ENCODE peak calls at places on chromosomes 13 and 19, in seven cellular contexts. One of them, this sample, is unnamed.

GRCh38 chr19:2724148-2724557 is 3.0 kb upstream of the DIRAS1 start:
- DNase-seq in PC-3: no peak
- DNase-seq in brain microvascular endothelial cell: no peak
- DNase-seq in fibroblast of lung: no peak
- DNase-seq in A549: no peak
- DNase-seq in thoracic aorta: no peak
- DNase-seq in ovary: no peak
- DNase-seq in this sample: no peak

GRCh38 chr19:5445667-5446066 is 9.6 kb upstream of the ZNRF4 start:
- DNase-seq in ovary: no peak
- DNase-seq in PC-3: peak; percentile 67
- DNase-seq in fibroblast of lung: no peak
- DNase-seq in thoracic aorta: no peak
- DNase-seq in brain microvascular endothelial cell: no peak
- DNase-seq in A549: peak; percentile 49
- DNase-seq in this sample: no peak

GRCh38 chr19:47778954-47779351 is 450 bp downstream of the SELENOW start:
- DNase-seq in thoracic aorta: no peak
- DNase-seq in fibroblast of lung: no peak
- DNase-seq in A549: no peak
- DNase-seq in PC-3: no peak
- DNase-seq in ovary: peak; percentile 63
- DNase-seq in brain microvascular endothelial cell: no peak
- DNase-seq in this sample: no peak

GRCh38 chr19:45872095-45872919 is 8.2 kb downstream of the FOXA3 start:
- DNase-seq in thoracic aorta: no peak
- DNase-seq in ovary: no peak
- DNase-seq in brain microvascular endothelial cell: no peak
- DNase-seq in PC-3: no peak
- DNase-seq in fibroblast of lung: no peak
- DNase-seq in A549: no peak
- DNase-seq in this sample: no peak

GRCh38 chr19:47406711-47407416 is 12.5 kb downstream of the MEIS3 start:
- DNase-seq in thoracic aorta: no peak
- DNase-seq in PC-3: no peak
- DNase-seq in fibroblast of lung: no peak
- DNase-seq in brain microvascular endothelial cell: no peak
- DNase-seq in ovary: no peak
- DNase-seq in A549: no peak
- DNase-seq in this sample: no peak

GRCh38 chr19:46787331-46788100 is 878 bp downstream of the SLC1A5 start:
- DNase-seq in PC-3: peak; percentile 28
- DNase-seq in thoracic aorta: no peak
- DNase-seq in fibroblast of lung: peak; percentile 74
- DNase-seq in ovary: peak; percentile 73
- DNase-seq in A549: peak; percentile 79
- DNase-seq in brain microvascular endothelial cell: peak; percentile 24
- DNase-seq in this sample: no peak

GRCh38 chr19:32296694-32297093 is 48.7 kb upstream of the ZNF507 start:
- DNase-seq in PC-3: no peak
- DNase-seq in A549: peak; percentile 28
- DNase-seq in thoracic aorta: no peak
- DNase-seq in fibroblast of lung: no peak
- DNase-seq in ovary: no peak
- DNase-seq in brain microvascular endothelial cell: no peak
- DNase-seq in this sample: no peak

GRCh38 chr13:45838171-45838745 is 13.3 kb downstream of the SIAH3 start:
- DNase-seq in brain microvascular endothelial cell: no peak
- DNase-seq in A549: no peak
- DNase-seq in ovary: no peak
- DNase-seq in fibroblast of lung: no peak
- DNase-seq in PC-3: no peak
- DNase-seq in thoracic aorta: no peak
- DNase-seq in this sample: no peak

GRCh38 chr19:6026390-6026897 is 48.5 kb upstream of the RANBP3 start:
- DNase-seq in A549: no peak
- DNase-seq in thoracic aorta: no peak
- DNase-seq in PC-3: no peak
- DNase-seq in brain microvascular endothelial cell: no peak
- DNase-seq in ovary: no peak
- DNase-seq in fibroblast of lung: no peak
- DNase-seq in this sample: no peak

GRCh38 chr13:44219808-44220544 is 153.6 kb upstream of the SERP2 start:
- DNase-seq in thoracic aorta: no peak
- DNase-seq in ovary: no peak
- DNase-seq in brain microvascular endothelial cell: peak; percentile 77
- DNase-seq in PC-3: peak; percentile 87
- DNase-seq in A549: peak; percentile 58
- DNase-seq in fibroblast of lung: peak; percentile 68
- DNase-seq in this sample: no peak

GRCh38 chr13:25046985-25047660 is 48.8 kb upstream of the PABPC3 start:
- DNase-seq in thoracic aorta: no peak
- DNase-seq in A549: no peak
- DNase-seq in fibroblast of lung: peak; percentile 8
- DNase-seq in ovary: no peak
- DNase-seq in brain microvascular endothelial cell: peak; percentile 3
- DNase-seq in PC-3: no peak
- DNase-seq in this sample: no peak

GRCh38 chr19:29477831-29478577 is 47.8 kb upstream of the VSTM2B start:
- DNase-seq in thoracic aorta: no peak
- DNase-seq in brain microvascular endothelial cell: no peak
- DNase-seq in fibroblast of lung: no peak
- DNase-seq in A549: no peak
- DNase-seq in ovary: no peak
- DNase-seq in PC-3: no peak
- DNase-seq in this sample: no peak

DNA sequence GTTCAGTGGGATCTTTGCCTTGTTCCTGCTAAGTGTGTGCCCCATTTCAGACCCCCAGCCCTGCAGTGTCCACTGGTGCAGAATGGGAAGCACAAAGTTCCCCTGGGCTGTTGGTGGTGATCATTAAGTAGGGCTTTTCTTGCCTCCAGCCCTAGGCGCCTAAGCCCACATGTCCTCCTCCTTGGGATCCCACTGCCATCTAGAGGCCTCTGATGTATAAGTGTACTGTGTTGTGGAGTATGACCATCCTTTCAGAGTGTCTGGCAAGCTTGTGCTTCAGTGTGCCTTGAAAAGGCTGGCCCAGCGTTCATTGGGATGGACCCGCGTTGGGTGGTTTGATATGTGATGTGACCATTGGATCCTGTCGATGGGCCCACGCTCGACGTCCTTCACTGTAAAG is 71.2 kb downstream of the WASF3 start:
- DNase-seq in thoracic aorta: no peak
- DNase-seq in fibroblast of lung: peak; percentile 42
- DNase-seq in PC-3: peak; percentile 3
- DNase-seq in A549: peak; percentile 14
- DNase-seq in brain microvascular endothelial cell: peak; percentile 24
- DNase-seq in ovary: no peak
- DNase-seq in this sample: no peak
- TF ChIP-seq CTCF in thoracic aorta: no peak
- TF ChIP-seq CTCF in fibroblast of lung: peak; percentile 36
- TF ChIP-seq CTCF in PC-3: peak; percentile 14
- TF ChIP-seq CTCF in A549: no peak
- TF ChIP-seq CTCF in brain microvascular endothelial cell: peak; percentile 44
- TF ChIP-seq CTCF in ovary: no peak
- TF ChIP-seq CTCF in this sample: no peak

DNA sequence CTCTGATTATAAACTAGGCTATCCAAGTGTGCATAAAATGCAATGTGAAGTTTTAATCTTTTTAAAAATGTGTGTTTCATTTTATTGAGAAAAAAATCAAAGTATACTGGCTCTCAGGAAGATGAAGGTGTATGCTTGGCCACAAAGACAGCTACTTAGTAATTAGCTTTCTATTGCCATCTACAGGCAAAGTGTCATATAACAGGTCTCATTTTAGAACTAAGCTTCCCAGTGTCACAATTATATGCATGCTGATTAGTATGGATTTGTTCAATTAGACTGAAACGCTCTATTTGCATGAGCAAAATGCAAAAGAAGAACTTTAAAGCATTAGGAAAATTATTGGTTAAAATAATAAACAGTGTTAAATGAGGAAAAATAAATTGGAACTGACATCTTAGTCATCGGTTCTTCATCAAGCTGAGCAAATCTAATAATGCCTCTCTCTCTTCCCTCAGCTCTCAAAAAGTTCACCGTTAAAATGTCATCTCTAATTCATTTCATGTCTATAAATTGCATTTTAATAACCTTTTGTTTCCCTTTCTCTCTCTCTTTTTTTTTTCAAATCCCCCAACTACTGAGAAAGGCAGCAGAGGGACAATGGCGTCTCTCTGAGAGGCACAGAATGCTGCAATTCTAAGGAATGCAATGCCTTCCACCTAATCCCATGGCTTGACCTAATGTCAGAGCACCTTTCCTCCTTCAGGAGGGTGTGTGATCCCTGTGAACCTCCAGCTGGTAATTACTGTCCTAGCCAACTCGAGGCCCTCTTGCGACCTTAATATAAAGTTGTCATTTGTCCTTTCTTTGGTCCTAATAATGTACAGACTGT is 313.1 kb upstream of the MAB21L1 start:
- DNase-seq in PC-3: peak; percentile 52
- DNase-seq in A549: peak; percentile 34
- DNase-seq in fibroblast of lung: peak; percentile 62
- DNase-seq in brain microvascular endothelial cell: peak; percentile 11
- DNase-seq in ovary: no peak
- DNase-seq in thoracic aorta: no peak
- DNase-seq in this sample: no peak
- TF ChIP-seq CTCF in PC-3: peak; percentile 60
- TF ChIP-seq CTCF in A549: peak; percentile 48
- TF ChIP-seq CTCF in fibroblast of lung: peak; percentile 57
- TF ChIP-seq CTCF in brain microvascular endothelial cell: peak; percentile 44
- TF ChIP-seq CTCF in ovary: no peak
- TF ChIP-seq CTCF in thoracic aorta: peak; percentile 33
- TF ChIP-seq CTCF in this sample: peak; percentile 41

DNA sequence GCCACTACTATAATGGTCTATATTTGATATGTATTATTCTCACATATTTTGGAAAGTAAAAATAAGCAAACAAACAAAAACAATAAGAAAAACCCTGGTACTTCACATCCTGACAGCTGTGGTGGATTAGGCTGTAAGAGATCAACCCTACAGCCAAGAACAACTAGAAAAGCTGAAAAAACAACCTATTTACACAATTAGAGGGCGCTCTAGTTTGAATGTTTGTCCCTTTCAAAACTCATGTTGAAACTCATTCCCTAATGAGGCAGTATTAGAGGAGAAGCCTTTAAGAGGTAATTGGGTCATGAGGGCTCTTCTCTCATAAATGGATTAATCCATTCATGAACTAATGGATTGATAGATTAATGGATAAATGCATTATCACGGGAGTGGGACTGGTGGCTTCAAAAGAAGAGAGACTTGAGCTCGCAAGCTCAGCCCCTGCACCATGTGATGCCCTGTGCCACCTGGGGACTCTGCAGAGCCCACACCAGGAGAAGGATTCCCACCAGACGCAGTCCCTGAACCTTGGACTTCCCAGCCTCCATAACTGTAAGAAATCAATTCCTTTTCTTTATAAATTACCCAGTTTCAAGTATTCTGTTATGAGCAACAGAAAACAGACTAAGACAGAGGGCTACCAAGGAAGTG is 733.9 kb upstream of the ARGLU1 start:
- DNase-seq in PC-3: peak; percentile 2
- DNase-seq in ovary: no peak
- DNase-seq in A549: no peak
- DNase-seq in thoracic aorta: no peak
- DNase-seq in brain microvascular endothelial cell: no peak
- DNase-seq in fibroblast of lung: peak; percentile 26
- DNase-seq in this sample: no peak
- TF ChIP-seq CTCF in PC-3: no peak
- TF ChIP-seq CTCF in ovary: no peak
- TF ChIP-seq CTCF in A549: no peak
- TF ChIP-seq CTCF in thoracic aorta: no peak
- TF ChIP-seq CTCF in brain microvascular endothelial cell: no peak
- TF ChIP-seq CTCF in fibroblast of lung: peak; percentile 18
- TF ChIP-seq CTCF in this sample: no peak

DNA sequence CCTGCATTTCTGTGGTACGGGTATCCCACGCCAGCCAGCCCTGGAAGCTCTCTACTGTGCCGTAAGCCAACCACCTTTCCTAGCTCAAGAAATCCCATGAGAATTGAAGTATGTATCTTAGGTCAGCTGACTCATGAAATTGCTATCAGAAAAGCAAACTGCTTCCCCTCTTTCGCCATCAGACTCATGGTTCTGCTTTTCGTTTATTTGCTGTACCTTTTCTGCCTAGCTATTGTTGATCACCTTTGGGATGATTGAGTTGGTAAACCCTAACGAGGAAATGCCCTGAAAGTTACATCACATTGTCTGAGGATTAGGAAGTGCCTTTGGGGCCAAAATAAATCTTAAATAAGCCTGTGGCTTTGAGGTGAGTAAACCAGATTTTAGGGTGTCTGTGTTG is at the start of gene ADGRE3:
- DNase-seq in fibroblast of lung: no peak
- DNase-seq in PC-3: no peak
- DNase-seq in ovary: no peak
- DNase-seq in thoracic aorta: no peak
- DNase-seq in A549: no peak
- DNase-seq in brain microvascular endothelial cell: no peak
- DNase-seq in this sample: no peak
- TF ChIP-seq CTCF in fibroblast of lung: no peak
- TF ChIP-seq CTCF in PC-3: no peak
- TF ChIP-seq CTCF in ovary: no peak
- TF ChIP-seq CTCF in thoracic aorta: no peak
- TF ChIP-seq CTCF in A549: no peak
- TF ChIP-seq CTCF in brain microvascular endothelial cell: no peak
- TF ChIP-seq CTCF in this sample: no peak